ENCODE peak calls at places on chromosomes 7 and 10, in six cellular contexts. One of them, this sample, is unnamed.

GRCh38 chr10:125859128-125859817 is 21.8 kb downstream of the DHX32 start:
- DNase-seq in erythroblast: no peak
- DNase-seq in AG09319: no peak
- DNase-seq in activated T-cell treated with anti-CD3 and anti-CD28 coated beads for 48 hours: no peak
- DNase-seq in nephron progenitor cell: no peak
- DNase-seq in stimulated activated CD4-positive, alpha-beta T cell treated with anti-CD3 and anti-CD28 coated beads, TNF-alpha, amount 100 ng/mL, for 1 hour: no peak
- DNase-seq in this sample: no peak

GRCh38 chr7:19958309-19958896 is 185.0 kb upstream of the TMEM196 start:
- DNase-seq in erythroblast: no peak
- DNase-seq in AG09319: peak; percentile 84
- DNase-seq in activated T-cell treated with anti-CD3 and anti-CD28 coated beads for 48 hours: no peak
- DNase-seq in nephron progenitor cell: no peak
- DNase-seq in stimulated activated CD4-positive, alpha-beta T cell treated with anti-CD3 and anti-CD28 coated beads, TNF-alpha, amount 100 ng/mL, for 1 hour: no peak
- DNase-seq in this sample: no peak

GRCh38 chr7:30202671-30203070 is 67.9 kb downstream of the MTURN start:
- DNase-seq in erythroblast: no peak
- DNase-seq in AG09319: no peak
- DNase-seq in activated T-cell treated with anti-CD3 and anti-CD28 coated beads for 48 hours: no peak
- DNase-seq in nephron progenitor cell: no peak
- DNase-seq in stimulated activated CD4-positive, alpha-beta T cell treated with anti-CD3 and anti-CD28 coated beads, TNF-alpha, amount 100 ng/mL, for 1 hour: no peak
- DNase-seq in this sample: no peak

GRCh38 chr10:118729641-118730258 is 25.0 kb downstream of the CACUL1 start:
- DNase-seq in erythroblast: no peak
- DNase-seq in AG09319: no peak
- DNase-seq in activated T-cell treated with anti-CD3 and anti-CD28 coated beads for 48 hours: no peak
- DNase-seq in nephron progenitor cell: no peak
- DNase-seq in stimulated activated CD4-positive, alpha-beta T cell treated with anti-CD3 and anti-CD28 coated beads, TNF-alpha, amount 100 ng/mL, for 1 hour: no peak
- DNase-seq in this sample: no peak

GRCh38 chr7:5445991-5446594 is 22.5 kb upstream of the TNRC18 start:
- DNase-seq in erythroblast: no peak
- DNase-seq in AG09319: no peak
- DNase-seq in activated T-cell treated with anti-CD3 and anti-CD28 coated beads for 48 hours: no peak
- DNase-seq in nephron progenitor cell: no peak
- DNase-seq in stimulated activated CD4-positive, alpha-beta T cell treated with anti-CD3 and anti-CD28 coated beads, TNF-alpha, amount 100 ng/mL, for 1 hour: no peak
- DNase-seq in this sample: no peak

GRCh38 chr7:45037876-45038275 is 37.9 kb downstream of the CCM2 start:
- DNase-seq in erythroblast: no peak
- DNase-seq in AG09319: no peak
- DNase-seq in activated T-cell treated with anti-CD3 and anti-CD28 coated beads for 48 hours: no peak
- DNase-seq in nephron progenitor cell: no peak
- DNase-seq in stimulated activated CD4-positive, alpha-beta T cell treated with anti-CD3 and anti-CD28 coated beads, TNF-alpha, amount 100 ng/mL, for 1 hour: no peak
- DNase-seq in this sample: no peak

GRCh38 chr7:17681965-17682364 is 258.3 kb downstream of the SNX13 start:
- DNase-seq in erythroblast: no peak
- DNase-seq in AG09319: no peak
- DNase-seq in activated T-cell treated with anti-CD3 and anti-CD28 coated beads for 48 hours: no peak
- DNase-seq in nephron progenitor cell: no peak
- DNase-seq in stimulated activated CD4-positive, alpha-beta T cell treated with anti-CD3 and anti-CD28 coated beads, TNF-alpha, amount 100 ng/mL, for 1 hour: no peak
- DNase-seq in this sample: no peak

GRCh38 chr10:69413221-69413865 is 3.4 kb downstream of the TACR2 start:
- DNase-seq in erythroblast: peak; percentile 53
- DNase-seq in AG09319: peak; percentile 49
- DNase-seq in activated T-cell treated with anti-CD3 and anti-CD28 coated beads for 48 hours: no peak
- DNase-seq in nephron progenitor cell: peak; percentile 58
- DNase-seq in stimulated activated CD4-positive, alpha-beta T cell treated with anti-CD3 and anti-CD28 coated beads, TNF-alpha, amount 100 ng/mL, for 1 hour: no peak
- DNase-seq in this sample: peak; percentile 75

GRCh38 chr7:152505606-152506005 is 69.8 kb upstream of the KMT2C start:
- DNase-seq in erythroblast: no peak
- DNase-seq in AG09319: no peak
- DNase-seq in activated T-cell treated with anti-CD3 and anti-CD28 coated beads for 48 hours: no peak
- DNase-seq in nephron progenitor cell: no peak
- DNase-seq in stimulated activated CD4-positive, alpha-beta T cell treated with anti-CD3 and anti-CD28 coated beads, TNF-alpha, amount 100 ng/mL, for 1 hour: no peak
- DNase-seq in this sample: no peak

GRCh38 chr10:59745163-59745650 is 8.0 kb downstream of the MRLN start:
- DNase-seq in erythroblast: peak; percentile 65
- DNase-seq in AG09319: no peak
- DNase-seq in activated T-cell treated with anti-CD3 and anti-CD28 coated beads for 48 hours: no peak
- DNase-seq in nephron progenitor cell: no peak
- DNase-seq in stimulated activated CD4-positive, alpha-beta T cell treated with anti-CD3 and anti-CD28 coated beads, TNF-alpha, amount 100 ng/mL, for 1 hour: no peak
- DNase-seq in this sample: no peak

GRCh38 chr7:23389701-23390100 is 80.6 kb downstream of the IGF2BP3 start:
- DNase-seq in erythroblast: no peak
- DNase-seq in AG09319: no peak
- DNase-seq in activated T-cell treated with anti-CD3 and anti-CD28 coated beads for 48 hours: no peak
- DNase-seq in nephron progenitor cell: no peak
- DNase-seq in stimulated activated CD4-positive, alpha-beta T cell treated with anti-CD3 and anti-CD28 coated beads, TNF-alpha, amount 100 ng/mL, for 1 hour: no peak
- DNase-seq in this sample: no peak

GRCh38 chr7:156892086-156892800 is 740 bp downstream of the LMBR1 start:
- DNase-seq in erythroblast: peak; percentile 79
- DNase-seq in AG09319: no peak
- DNase-seq in activated T-cell treated with anti-CD3 and anti-CD28 coated beads for 48 hours: peak; percentile 46
- DNase-seq in nephron progenitor cell: peak; percentile 76
- DNase-seq in stimulated activated CD4-positive, alpha-beta T cell treated with anti-CD3 and anti-CD28 coated beads, TNF-alpha, amount 100 ng/mL, for 1 hour: peak; percentile 38
- DNase-seq in this sample: peak; percentile 59

GRCh38 chr7:107505362-107505761 is 35.5 kb downstream of the GPR22 start:
- DNase-seq in erythroblast: no peak
- DNase-seq in AG09319: no peak
- DNase-seq in activated T-cell treated with anti-CD3 and anti-CD28 coated beads for 48 hours: no peak
- DNase-seq in nephron progenitor cell: no peak
- DNase-seq in stimulated activated CD4-positive, alpha-beta T cell treated with anti-CD3 and anti-CD28 coated beads, TNF-alpha, amount 100 ng/mL, for 1 hour: no peak
- DNase-seq in this sample: no peak

GRCh38 chr10:122565766-122566206 is 5.2 kb downstream of the DMBT1 start:
- DNase-seq in erythroblast: peak; percentile 51
- DNase-seq in AG09319: peak; percentile 59
- DNase-seq in activated T-cell treated with anti-CD3 and anti-CD28 coated beads for 48 hours: peak; percentile 59
- DNase-seq in nephron progenitor cell: peak; percentile 83
- DNase-seq in stimulated activated CD4-positive, alpha-beta T cell treated with anti-CD3 and anti-CD28 coated beads, TNF-alpha, amount 100 ng/mL, for 1 hour: peak; percentile 34
- DNase-seq in this sample: peak; percentile 92

GRCh38 chr7:27210441-27211083 is 10.7 kb upstream of the HOXA13 start:
- DNase-seq in erythroblast: peak; percentile 12
- DNase-seq in AG09319: no peak
- DNase-seq in activated T-cell treated with anti-CD3 and anti-CD28 coated beads for 48 hours: no peak
- DNase-seq in nephron progenitor cell: peak; percentile 79
- DNase-seq in stimulated activated CD4-positive, alpha-beta T cell treated with anti-CD3 and anti-CD28 coated beads, TNF-alpha, amount 100 ng/mL, for 1 hour: no peak
- DNase-seq in this sample: peak; percentile 45

GRCh38 chr10:35890061-35890969 is 248.2 kb upstream of the FZD8 start:
- DNase-seq in erythroblast: no peak
- DNase-seq in AG09319: no peak
- DNase-seq in activated T-cell treated with anti-CD3 and anti-CD28 coated beads for 48 hours: no peak
- DNase-seq in nephron progenitor cell: peak; percentile 11
- DNase-seq in stimulated activated CD4-positive, alpha-beta T cell treated with anti-CD3 and anti-CD28 coated beads, TNF-alpha, amount 100 ng/mL, for 1 hour: no peak
- DNase-seq in this sample: no peak

GRCh38 chr10:75978213-75978612 is 546.8 kb downstream of the LRMDA start:
- DNase-seq in erythroblast: no peak
- DNase-seq in AG09319: no peak
- DNase-seq in activated T-cell treated with anti-CD3 and anti-CD28 coated beads for 48 hours: no peak
- DNase-seq in nephron progenitor cell: no peak
- DNase-seq in stimulated activated CD4-positive, alpha-beta T cell treated with anti-CD3 and anti-CD28 coated beads, TNF-alpha, amount 100 ng/mL, for 1 hour: no peak
- DNase-seq in this sample: no peak